ENCODE peak calls at places on chromosomes 16 and 17, in five cellular contexts. K is GM23338, H is cardiac fibroblast, B is RWPE2, F is lung microvascular endothelial cell. Y is an unnamed sample.

GRCh38 chr17:43983515-43984411 is 20.7 kb upstream of the NAGS start:
- DNase-seq in H (no peak), F (peak), K (peak), B (no peak), Y (no peak)

GRCh38 chr16:55372792-55373488 is 48.9 kb downstream of the IRX6 start:
- DNase-seq in H (no peak), B (no peak), K (no peak), F (no peak), Y (no peak)

GRCh38 chr16:22092143-22092933 is at the start of gene VWA3A:
- DNase-seq in F (peak), B (no peak), H (peak), K (peak), Y (peak)

GRCh38 chr17:29949708-29950107 is 8.3 kb downstream of the EFCAB5 start:
- DNase-seq in H (no peak), B (no peak), K (no peak), F (no peak), Y (no peak)

GRCh38 chr16:69112285-69113129 is 7.1 kb downstream of the HAS3 start:
- DNase-seq in F (peak), H (peak), B (peak), K (peak), Y (peak)

GRCh38 chr16:1438229-1439057 is 5.9 kb downstream of the CCDC154 start:
- DNase-seq in H (no peak), B (no peak), F (no peak), K (no peak), Y (no peak)

GRCh38 chr17:7477392-7478275 is 1.8 kb downstream of the ZBTB4 start:
- DNase-seq in H (peak), F (peak), B (no peak), K (peak), Y (peak)

GRCh38 chr17:75430159-75430748 is 24.8 kb upstream of the GRB2 start:
- DNase-seq in B (no peak), F (no peak), H (peak), K (peak), Y (peak)

GRCh38 chr17:50565559-50566350 is 5.2 kb downstream of the CACNA1G start:
- DNase-seq in B (no peak), F (peak), H (peak), K (peak), Y (no peak)

GRCh38 chr17:4658478-4659305 is 17.2 kb upstream of the ALOX15 start:
- DNase-seq in F (peak), K (no peak), H (peak), B (no peak), Y (peak)

GRCh38 chr17:14359251-14359939 is 58.5 kb downstream of the HS3ST3B1 start:
- DNase-seq in B (no peak), F (no peak), K (no peak), H (no peak), Y (no peak)

GRCh38 chr17:55783684-55784245 is 32.9 kb downstream of the PCTP start:
- DNase-seq in H (peak), F (peak), B (no peak), K (no peak), Y (no peak)

GRCh38 chr17:37717627-37718382 is 27.1 kb downstream of the HNF1B start:
- DNase-seq in F (no peak), K (no peak), B (no peak), H (no peak), Y (peak)

GRCh38 chr17:37640016-37640415 is 3.2 kb downstream of the DDX52 start:
- DNase-seq in K (no peak), B (no peak), H (no peak), F (peak), Y (no peak)

GRCh38 chr17:40607641-40608040 is 40.0 kb downstream of the SMARCE1 start:
- DNase-seq in F (no peak), H (no peak), K (no peak), B (no peak), Y (no peak)

GRCh38 chr17:45755050-45755449 is 29.1 kb upstream of the CRHR1 start:
- DNase-seq in F (no peak), H (no peak), B (no peak), K (no peak), Y (no peak)

GRCh38 chr17:29251969-29252866 is 5.6 kb downstream of the CRYBA1 start:
- DNase-seq in K (peak), B (no peak), F (peak), H (peak), Y (peak)

GRCh38 chr16:85353839-85354622 is 241.8 kb upstream of the CIBAR2 start:
- DNase-seq in H (no peak), K (no peak), B (no peak), F (no peak), Y (no peak)

GRCh38 chr16:1678500-1679098 is 520 bp downstream of the JPT2 start:
- DNase-seq in B (peak), K (peak), H (peak), F (peak), Y (peak)

GRCh38 chr17:60103957-60104356 is 25.2 kb upstream of the HEATR6 start:
- DNase-seq in H (no peak), B (no peak), F (no peak), K (no peak), Y (no peak)

GRCh38 chr17:64773836-64774761 is 112.0 kb upstream of the SMURF2 start:
- DNase-seq in B (peak), F (peak), H (peak), K (peak), Y (peak)

GRCh38 chr17:73657473-73658116 is 13.3 kb upstream of the SDK2 start:
- DNase-seq in K (peak), B (no peak), H (peak), F (peak), Y (peak)

GRCh38 chr17:40596261-40596919 is 31.1 kb upstream of the CCR7 start:
- DNase-seq in F (no peak), K (peak), H (no peak), B (no peak), Y (peak)

GRCh38 chr17:69672924-69673323 is 258.4 kb downstream of the MAP2K6 start:
- DNase-seq in F (no peak), K (no peak), B (no peak), H (peak), Y (peak)

GRCh38 chr16:61366006-61366405 is 670.2 kb downstream of the CDH8 start:
- DNase-seq in K (peak), F (no peak), B (no peak), H (no peak), Y (no peak)

GRCh38 chr17:27319536-27320221 is 25.8 kb downstream of the WSB1 start:
- DNase-seq in K (no peak), B (no peak), F (peak), H (peak), Y (peak)

GRCh38 chr16:29712770-29713169 is 33.0 kb downstream of the C16orf54 start:
- DNase-seq in K (no peak), H (no peak), F (no peak), B (no peak), Y (no peak)

GRCh38 chr17:17491546-17491988 is 4.6 kb downstream of the RASD1 start:
- DNase-seq in K (no peak), B (no peak), F (no peak), H (no peak), Y (no peak)

GRCh38 chr16:2061023-2061422 is 13.2 kb downstream of the TSC2 start:
- DNase-seq in B (no peak), F (no peak), K (no peak), H (no peak), Y (no peak)

GRCh38 chr17:76008208-76008607 is 7.6 kb downstream of the CDK3 start:
- DNase-seq in H (no peak), B (no peak), F (no peak), K (no peak), Y (no peak)

GRCh38 chr17:49108318-49108717 is 24.3 kb upstream of the B4GALNT2 start:
- DNase-seq in H (peak), K (peak), F (no peak), B (no peak), Y (peak)

GRCh38 chr16:66695935-66696668 is 441 bp downstream of the CMTM4 start:
- DNase-seq in F (peak), K (peak), H (no peak), B (peak), Y (no peak)

GRCh38 chr17:78252701-78253635 is 21.5 kb downstream of the TMEM235 start:
- DNase-seq in H (no peak), K (no peak), B (peak), F (no peak), Y (no peak)

GRCh38 chr17:78468366-78468765 is 89.9 kb downstream of the PGS1 start:
- DNase-seq in H (no peak), B (no peak), F (no peak), K (no peak), Y (no peak)

GRCh38 chr16:57694556-57695377 is at the start of gene DRC7:
- DNase-seq in K (peak), H (peak), F (peak), B (no peak), Y (peak)